ENCODE peak calls at places on chromosome 18, in nine cellular contexts. J is activated naive CD8-positive, alpha-beta T cell treated with anti-CD3 and anti-CD28 coated beads, Interleukin-2, amount 50 U/mL, for 24 hours; B is HEK293T; T is NCI-H1092 treated with DMSO at 0.1 percent for 48 hours; M is renal cortical epithelial cell; Y is stimulated activated naive CD8-positive, alpha-beta T cell treated with anti-CD3 and anti-CD28 coated beads, Interleukin-15, amount 100 ng/mL, for 72 hours; R is spleen; S is fibroblast of villous mesenchyme; Z is uterus. A is an unnamed sample.

GRCh38 chr18:79898952-79899608 is 52.4 kb downstream of the SLC66A2 start:
- DNase-seq in J (no peak), B (no peak), T (no peak), M (no peak), Y (no peak), R (peak; percentile 64), S (no peak), Z (peak; percentile 10), A (no peak)

GRCh38 chr18:12946549-12947354 is 1.1 kb upstream of the SEH1L start:
- DNase-seq in J (peak; percentile 27), B (no peak), T (peak; percentile 41), M (peak; percentile 82), Y (no peak), R (no peak), S (peak; percentile 98), Z (peak; percentile 58), A (peak; percentile 67)

GRCh38 chr18:54801374-54801773 is 26.9 kb upstream of the RAB27B start:
- DNase-seq in J (no peak), B (no peak), T (no peak), M (no peak), Y (no peak), R (no peak), S (no peak), Z (no peak), A (no peak)

GRCh38 chr18:41940506-41941215 is 14.4 kb upstream of the PIK3C3 start:
- DNase-seq in J (no peak), B (no peak), T (no peak), M (peak; percentile 98), Y (no peak), R (no peak), S (peak; percentile 82), Z (no peak), A (no peak)

GRCh38 chr18:47075098-47075883 is 39.9 kb upstream of the ELOA2 start:
- DNase-seq in J (no peak), B (no peak), T (no peak), M (no peak), Y (no peak), R (no peak), S (peak; percentile 8), Z (no peak), A (no peak)

GRCh38 chr18:63545094-63545493 is 2.9 kb downstream of the SERPINB12 start:
- DNase-seq in J (no peak), B (no peak), T (no peak), M (no peak), Y (no peak), R (no peak), S (peak; percentile 6), Z (no peak), A (no peak)

GRCh38 chr18:50396005-50396404 is 21.2 kb downstream of the SKA1 start:
- DNase-seq in J (no peak), B (no peak), T (no peak), M (no peak), Y (no peak), R (no peak), S (peak; percentile 13), Z (no peak), A (no peak)

GRCh38 chr18:74778191-74778847 is 180.6 kb downstream of the ZNF407 start:
- DNase-seq in J (no peak), B (no peak), T (no peak), M (no peak), Y (no peak), R (no peak), S (no peak), Z (no peak), A (no peak)

GRCh38 chr18:28281400-28281799 is 104.5 kb upstream of the CDH2 start:
- DNase-seq in J (no peak), B (no peak), T (no peak), M (no peak), Y (no peak), R (no peak), S (no peak), Z (no peak), A (no peak)

GRCh38 chr18:27887711-27888495 is 289.0 kb downstream of the CDH2 start:
- DNase-seq in J (no peak), B (no peak), T (no peak), M (peak; percentile 31), Y (no peak), R (no peak), S (peak; percentile 44), Z (no peak), A (no peak)

GRCh38 chr18:23718243-23718720 is 29.0 kb downstream of the LAMA3 start:
- DNase-seq in J (no peak), B (no peak), T (no peak), M (peak; percentile 86), Y (no peak), R (no peak), S (peak; percentile 76), Z (no peak), A (no peak)

GRCh38 chr18:23397907-23398306 is 55.2 kb upstream of the RIOK3 start:
- DNase-seq in J (no peak), B (no peak), T (no peak), M (no peak), Y (no peak), R (no peak), S (no peak), Z (no peak), A (no peak)

GRCh38 chr18:60508108-60508507 is 135.5 kb upstream of the MC4R start:
- DNase-seq in J (no peak), B (no peak), T (peak; percentile 50), M (no peak), Y (no peak), R (no peak), S (no peak), Z (no peak), A (no peak)

GRCh38 chr18:75837316-75837715 is 409.8 kb upstream of the SMIM21 start:
- DNase-seq in J (no peak), B (no peak), T (no peak), M (no peak), Y (no peak), R (no peak), S (no peak), Z (no peak), A (no peak)

GRCh38 chr18:48680871-48681270 is 142.0 kb downstream of the CTIF start:
- DNase-seq in J (no peak), B (no peak), T (no peak), M (no peak), Y (no peak), R (peak; percentile 75), S (no peak), Z (peak; percentile 60), A (no peak)

GRCh38 chr18:13501896-13502295 is 224.5 kb downstream of the FAM210A start:
- DNase-seq in J (no peak), B (no peak), T (no peak), M (peak; percentile 7), Y (no peak), R (no peak), S (no peak), Z (no peak), A (no peak)

GRCh38 chr18:46019956-46020355 is 52.1 kb downstream of the PSTPIP2 start:
- DNase-seq in J (no peak), B (no peak), T (no peak), M (no peak), Y (no peak), R (no peak), S (peak; percentile 5), Z (no peak), A (no peak)

GRCh38 chr18:76376225-76376624 is 118.8 kb downstream of the ZNF516 start:
- DNase-seq in J (no peak), B (no peak), T (no peak), M (no peak), Y (no peak), R (no peak), S (no peak), Z (no peak), A (no peak)

GRCh38 chr18:74142251-74142650 is 5.4 kb downstream of the FBXO15 start:
- DNase-seq in J (no peak), B (no peak), T (no peak), M (no peak), Y (no peak), R (no peak), S (peak; percentile 13), Z (no peak), A (no peak)

GRCh38 chr18:36096955-36097354 is 29.6 kb upstream of the RPRD1A start:
- DNase-seq in J (no peak), B (no peak), T (no peak), M (no peak), Y (no peak), R (no peak), S (no peak), Z (no peak), A (no peak)

A was measured in HAP-1.